ENCODE peak calls at places on chromosomes 11 and 22, in eight cellular contexts. B is NCI-H1105 treated with DMSO at 0.1 percent for 48 hours; U is ureter; X is coronary artery; T is HEK293T; N is endothelial cell; S is effector CD4-positive, alpha-beta T cell; H is fibroblast of villous mesenchyme. K is an unnamed sample.

GRCh38 chr11:76657139-76657823 is 13.3 kb downstream of the LRRC32 start:
- DNase-seq in B (no peak), U (no peak), X (peak; percentile 72), T (no peak), N (no peak), S (no peak), H (no peak), K (no peak)

GRCh38 chr11:132866783-132867545 is 665.3 kb downstream of the OPCML start:
- DNase-seq in B (no peak), U (no peak), X (no peak), T (no peak), N (no peak), S (no peak), H (no peak), K (no peak)

GRCh38 chr11:118531597-118532084 is 649 bp downstream of the TMEM25 start:
- DNase-seq in B (peak; percentile 61), U (no peak), X (peak; percentile 66), T (peak; percentile 49), N (no peak), S (no peak), H (no peak), K (no peak)

GRCh38 chr11:78560826-78561484 is 13.7 kb downstream of the NARS2 start:
- DNase-seq in B (no peak), U (no peak), X (no peak), T (no peak), N (peak; percentile 28), S (no peak), H (peak; percentile 52), K (no peak)

GRCh38 chr11:34671946-34672345 is 51.1 kb downstream of the EHF start:
- DNase-seq in B (no peak), U (no peak), X (no peak), T (no peak), N (no peak), S (no peak), H (no peak), K (no peak)

GRCh38 chr11:113048820-113049555 is 87.8 kb downstream of the NCAM1 start:
- DNase-seq in B (no peak), U (no peak), X (no peak), T (no peak), N (no peak), S (no peak), H (no peak), K (no peak)

GRCh38 chr11:126113963-126114362 is 51.3 kb upstream of the CDON start:
- DNase-seq in B (no peak), U (no peak), X (no peak), T (no peak), N (no peak), S (no peak), H (no peak), K (no peak)

GRCh38 chr22:48795664-48796063 is 1032.0 kb downstream of the BRD1 start:
- DNase-seq in B (no peak), U (no peak), X (no peak), T (no peak), N (no peak), S (no peak), H (no peak), K (peak; percentile 72)

GRCh38 chr22:23888615-23889401 is 5.4 kb upstream of the MIF start:
- DNase-seq in B (no peak), U (no peak), X (no peak), T (peak; percentile 51), N (no peak), S (no peak), H (peak; percentile 28), K (no peak)

GRCh38 chr22:23970816-23971482 is 3.3 kb downstream of the DDT start:
- DNase-seq in B (no peak), U (no peak), X (no peak), T (no peak), N (no peak), S (no peak), H (no peak), K (no peak)

GRCh38 chr11:79054636-79055035 is 386.2 kb downstream of the TENM4 start:
- DNase-seq in B (no peak), U (no peak), X (no peak), T (no peak), N (no peak), S (no peak), H (no peak), K (no peak)

GRCh38 chr11:119721129-119722120 is 7.6 kb downstream of the NECTIN1 start:
- DNase-seq in B (peak; percentile 45), U (no peak), X (no peak), T (peak; percentile 75), N (peak; percentile 77), S (no peak), H (no peak), K (no peak)

GRCh38 chr11:46044601-46045000 is 76.7 kb downstream of the PHF21A start:
- DNase-seq in B (no peak), U (no peak), X (no peak), T (no peak), N (no peak), S (no peak), H (no peak), K (no peak)

GRCh38 chr11:10453261-10453660 is 1.8 kb upstream of the AMPD3 start:
- DNase-seq in B (no peak), U (no peak), X (no peak), T (no peak), N (no peak), S (no peak), H (no peak), K (no peak)

K was measured in NCI-H2171.